ENCODE peak calls at places on chromosomes 3 and 15, in five cellular contexts. E, K, U, Q and R are unnamed samples.

GRCh38 chr3:129942296-129942695 is 32.2 kb upstream of the TRH start:
- DNase-seq in K (peak; percentile 78), E (peak; percentile 90), U (peak; percentile 75), Q (peak; percentile 65), R (peak; percentile 85)

GRCh38 chr15:90006217-90007088 is 5.3 kb downstream of the ZNF710 start:
- DNase-seq in K (no peak), E (no peak), U (no peak), Q (no peak), R (no peak)

GRCh38 chr3:26058774-26059455 is 269.0 kb downstream of the OXSM start:
- DNase-seq in E (no peak), Q (no peak), K (peak; percentile 8), U (no peak), R (no peak)

GRCh38 chr3:119409844-119410243 is 53.6 kb downstream of the TMEM39A start:
- DNase-seq in E (no peak), K (no peak), Q (no peak), U (no peak), R (no peak)

GRCh38 chr3:46184469-46184868 is 23.6 kb downstream of the CCR1 start:
- DNase-seq in E (no peak), U (no peak), Q (peak; percentile 23), K (no peak), R (no peak)

GRCh38 chr15:86663304-86663703 is 583.6 kb downstream of the AGBL1 start:
- DNase-seq in K (no peak), E (peak; percentile 13), U (no peak), Q (no peak), R (no peak)

GRCh38 chr15:75068748-75069147 is 45.4 kb downstream of the PPCDC start:
- DNase-seq in E (no peak), Q (no peak), K (no peak), U (no peak), R (no peak)

GRCh38 chr3:9946112-9947024 is 5.8 kb downstream of the PRRT3 start:
- DNase-seq in K (peak; percentile 97), U (peak; percentile 96), E (peak; percentile 93), Q (peak; percentile 80), R (no peak)

GRCh38 chr15:79967331-79968182 is 3.4 kb downstream of the BCL2A1 start:
- DNase-seq in K (no peak), E (no peak), U (no peak), Q (no peak), R (no peak)

GRCh38 chr3:61908344-61908743 is 347.0 kb downstream of the PTPRG start:
- DNase-seq in Q (no peak), E (no peak), U (no peak), K (no peak), R (no peak)

GRCh38 chr3:167882057-167882667 is 146.6 kb downstream of the SERPINI1 start:
- DNase-seq in U (no peak), Q (peak; percentile 39), K (peak; percentile 64), E (peak; percentile 46), R (peak; percentile 52)

GRCh38 chr15:29800441-29801366 is 21.6 kb downstream of the TJP1 start:
- DNase-seq in Q (no peak), K (no peak), U (no peak), E (no peak), R (no peak)

GRCh38 chr15:100721758-100722550 is 119.6 kb downstream of the ASB7 start:
- DNase-seq in U (peak; percentile 81), E (no peak), K (peak; percentile 89), Q (peak; percentile 97), R (peak; percentile 71)

GRCh38 chr15:48890375-48890972 is 12.5 kb downstream of the EID1 start:
- DNase-seq in Q (no peak), U (no peak), E (no peak), K (no peak), R (peak; percentile 32)

GRCh38 chr15:41936649-41937567 is 35.4 kb downstream of the EHD4 start:
- DNase-seq in Q (no peak), U (no peak), K (no peak), E (no peak), R (no peak)

GRCh38 chr3:129474986-129475804 is 35.2 kb downstream of the IFT122 start:
- DNase-seq in Q (no peak), E (no peak), U (no peak), K (no peak), R (no peak)

GRCh38 chr3:44476181-44476599 is 1.3 kb downstream of the ZNF445 start:
- DNase-seq in K (no peak), E (no peak), U (no peak), Q (no peak), R (no peak)

GRCh38 chr3:30934208-30934550 is 39.7 kb upstream of the GADL1 start:
- DNase-seq in Q (peak; percentile 40), E (peak; percentile 56), U (no peak), K (peak; percentile 64), R (no peak)

GRCh38 chr3:177830411-177830849 is 633.1 kb upstream of the TBL1XR1 start:
- DNase-seq in Q (no peak), E (no peak), K (peak; percentile 26), U (no peak), R (no peak)

GRCh38 chr15:48132874-48133273 is 12.1 kb downstream of the SLC24A5 start:
- DNase-seq in U (no peak), E (no peak), K (no peak), Q (no peak), R (no peak)

GRCh38 chr3:168926426-168926825 is 737.1 kb downstream of the MECOM start:
- DNase-seq in U (no peak), K (no peak), Q (no peak), E (no peak), R (no peak)

GRCh38 chr3:56915969-56916586 is 114.3 kb upstream of the ARHGEF3 start:
- DNase-seq in E (peak; percentile 60), Q (no peak), K (no peak), U (no peak), R (no peak)

GRCh38 chr3:14376348-14377043 is 25.9 kb upstream of the SLC6A6 start:
- DNase-seq in E (no peak), K (no peak), U (peak; percentile 41), Q (no peak), R (no peak)
- H3K27ac ChIP-seq in E (no peak overlapping the region), K (no peak overlapping the region), U (peak overlapping the region; percentile 37), Q (no peak overlapping the region), R (no peak overlapping the region)

DNA sequence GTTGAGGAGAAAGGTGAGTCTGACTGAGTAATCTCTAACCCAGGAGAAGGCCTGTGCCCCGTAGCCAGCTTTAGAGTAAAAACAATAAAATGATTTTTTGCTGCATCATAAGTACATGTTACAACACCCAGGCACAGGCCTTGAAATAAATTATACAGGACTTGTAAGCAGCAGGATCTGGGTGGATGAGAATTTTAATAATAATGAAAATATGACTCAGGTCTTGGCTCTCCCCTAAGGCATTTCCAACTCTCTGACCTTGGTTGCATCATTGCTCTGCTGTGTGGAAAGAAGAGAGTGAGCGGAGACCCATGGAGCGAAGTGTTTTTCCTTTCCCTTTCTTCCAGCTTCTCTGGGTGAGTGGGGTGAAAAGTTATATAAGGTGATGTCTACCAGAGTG is 44.6 kb downstream of the EOMES start:
- DNase-seq in Q (peak; percentile 2), U (no peak), K (peak; percentile 20), E (no peak), R (no peak)
- H3K27ac ChIP-seq in Q (no peak overlapping the region), U (peak overlapping the region; percentile 53), K (no peak overlapping the region), E (no peak overlapping the region), R (no peak overlapping the region)

GRCh38 chr15:85414991-85415390 is 34.6 kb downstream of the AKAP13 start:
- DNase-seq in K (no peak), Q (no peak), E (no peak), U (no peak), R (no peak)
- H3K27ac ChIP-seq in K (peak overlapping the region; percentile 66), Q (no peak overlapping the region), E (no peak overlapping the region), U (no peak overlapping the region), R (no peak overlapping the region)

DNA sequence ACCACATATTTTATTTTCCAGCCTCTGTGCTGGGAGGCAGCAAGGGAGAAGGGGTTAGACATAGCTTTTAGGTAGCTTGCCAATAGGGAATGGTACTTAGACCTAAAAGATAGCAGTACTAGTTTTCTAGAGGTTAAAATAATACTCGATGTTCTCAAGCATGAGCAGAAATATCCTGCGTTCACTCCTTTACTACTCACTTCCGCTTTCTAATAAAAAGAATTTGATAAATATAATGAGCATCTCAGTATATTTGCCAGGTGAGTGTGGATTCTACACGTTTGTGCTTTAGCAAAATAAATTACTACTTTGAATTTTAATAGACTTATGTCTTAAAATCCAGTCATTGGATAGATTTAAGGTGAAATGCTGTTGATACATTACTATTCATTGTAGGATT is 39.4 kb upstream of the CD47 start:
- DNase-seq in Q (no peak), E (no peak), U (no peak), K (no peak), R (no peak)
- H3K27ac ChIP-seq in Q (no peak overlapping the region), E (no peak overlapping the region), U (no peak overlapping the region), K (no peak overlapping the region), R (peak overlapping the region; percentile 39)

GRCh38 chr15:85318048-85318731 is 62.2 kb upstream of the AKAP13 start:
- DNase-seq in K (peak; percentile 38), Q (peak; percentile 47), E (no peak), U (no peak), R (no peak)
- H3K27ac ChIP-seq in K (peak overlapping the region; percentile 35), Q (no peak overlapping the region), E (no peak overlapping the region), U (no peak overlapping the region), R (no peak overlapping the region)

GRCh38 chr3:63851287-63851686 is 12.3 kb downstream of the THOC7 start:
- DNase-seq in K (no peak), U (no peak), E (no peak), Q (no peak), R (no peak)

GRCh38 chr3:63845215-63845614 is 18.4 kb downstream of the THOC7 start:
- DNase-seq in E (no peak), Q (no peak), U (no peak), K (no peak), R (no peak)

GRCh38 chr3:63853106-63853505 is 10.5 kb downstream of the THOC7 start:
- DNase-seq in Q (no peak), K (no peak), E (no peak), U (no peak), R (no peak)

GRCh38 chr3:63849175-63849574 is 14.4 kb downstream of the THOC7 start:
- DNase-seq in E (peak; percentile 69), K (no peak), U (no peak), Q (no peak), R (no peak)

GRCh38 chr3:63847718-63848450 is 15.7 kb downstream of the THOC7 start:
- DNase-seq in Q (no peak), K (no peak), E (peak; percentile 92), U (no peak), R (no peak)
- H3K27ac ChIP-seq in Q (no peak overlapping the region), K (no peak overlapping the region), E (peak overlapping the region; percentile 75), U (no peak overlapping the region), R (no peak overlapping the region)